ENCODE peak calls at places on chromosomes 5 and 9, in nine cellular contexts. Q is lower lobe of right lung, V is left ventricle myocardium inferior, G is right lobe of liver, Y is transverse colon, D is SK-N-SH, L is A549, S is PC-9, A is upper lobe of left lung. O is an unnamed sample. For H3K9me3, the result is how much of the 10 kb centered on the place peaks cover.

GRCh38 chr9:69433426-69433825 is 108.4 kb downstream of the ENTREP1 start:
- DNase-seq in Q (no peak), V (no peak), G (no peak), Y (no peak), D (no peak), L (no peak), S (peak), A (no peak), O (no peak)

GRCh38 chr5:92391-93220 is 638 bp downstream of the PLEKHG4B start:
- DNase-seq in Q (no peak), V (no peak), G (no peak), Y (no peak), D (peak), L (no peak), S (no peak), A (no peak), O (no peak)

GRCh38 chr9:90642570-90643539 is at the start of gene DIRAS2:
- DNase-seq in Q (peak), V (peak), G (peak), Y (peak), D (peak), L (peak), S (peak), A (peak), O (peak)

GRCh38 chr5:140926903-140927573 is 939 bp downstream of the PCDHAC1 start:
- DNase-seq in Q (peak), V (peak), G (peak), Y (no peak), D (no peak), L (peak), S (no peak), A (peak), O (no peak)

GRCh38 chr9:77063645-77064285 is 44.3 kb downstream of the FOXB2 start:
- DNase-seq in Q (no peak), V (no peak), G (no peak), Y (no peak), D (no peak), L (peak), S (no peak), A (no peak), O (no peak)

GRCh38 chr9:133199648-133200321 is 9.3 kb downstream of the OBP2B start:
- DNase-seq in Q (peak), V (peak), G (no peak), Y (peak), D (no peak), L (no peak), S (no peak), A (peak), O (peak)

GRCh38 chr5:73883646-73884045 is 257.6 kb downstream of the ARHGEF28 start:
- DNase-seq in Q (no peak), V (no peak), G (no peak), Y (no peak), D (no peak), L (no peak), S (no peak), A (no peak), O (no peak)

GRCh38 chr9:113842086-113842485 is 34.0 kb upstream of the ZNF618 start:
- DNase-seq in Q (no peak), V (no peak), G (no peak), Y (no peak), D (no peak), L (no peak), S (no peak), A (no peak), O (no peak)

GRCh38 chr9:37621299-37621934 is 29.0 kb upstream of the TOMM5 start:
- DNase-seq in Q (no peak), V (no peak), G (no peak), Y (no peak), D (no peak), L (no peak), S (no peak), A (no peak), O (no peak)

GRCh38 chr9:13118294-13118693 is 161.2 kb downstream of the MPDZ start:
- DNase-seq in Q (no peak), V (no peak), G (no peak), Y (no peak), D (no peak), L (no peak), S (no peak), A (no peak), O (no peak)

GRCh38 chr5:109921735-109922395 is 232.1 kb downstream of the MAN2A1 start:
- DNase-seq in Q (peak), V (peak), G (no peak), Y (no peak), D (no peak), L (no peak), S (no peak), A (peak), O (peak)

GRCh38 chr5:173689171-173689676 is 72.8 kb upstream of the BOD1 start:
- DNase-seq in Q (no peak), V (no peak), G (peak), Y (no peak), D (no peak), L (peak), S (no peak), A (peak), O (no peak)

GRCh38 chr5:116137544-116138378 is 52.9 kb downstream of the COMMD10 start:
- DNase-seq in Q (no peak), V (no peak), G (no peak), Y (no peak), D (peak), L (peak), S (peak), A (no peak), O (peak)

GRCh38 chr5:130605200-130605599 is 559.9 kb downstream of the HINT1 start:
- DNase-seq in Q (no peak), V (no peak), G (no peak), Y (no peak), D (no peak), L (peak), S (peak), A (no peak), O (no peak)

GRCh38 chr5:172455511-172456061 is 1.3 kb upstream of the SH3PXD2B start:
- DNase-seq in Q (no peak), V (no peak), G (no peak), Y (peak), D (no peak), L (no peak), S (no peak), A (peak), O (no peak)

GRCh38 chr9:97474373-97474925 is 27.0 kb upstream of the TMOD1 start:
- DNase-seq in Q (no peak), V (no peak), G (no peak), Y (no peak), D (no peak), L (no peak), S (no peak), A (no peak), O (no peak)

GRCh38 chr9:126375386-126375785 is 48.8 kb downstream of the MVB12B start:
- DNase-seq in Q (no peak), V (no peak), G (no peak), Y (peak), D (peak), L (no peak), S (no peak), A (peak), O (no peak)

DNA sequence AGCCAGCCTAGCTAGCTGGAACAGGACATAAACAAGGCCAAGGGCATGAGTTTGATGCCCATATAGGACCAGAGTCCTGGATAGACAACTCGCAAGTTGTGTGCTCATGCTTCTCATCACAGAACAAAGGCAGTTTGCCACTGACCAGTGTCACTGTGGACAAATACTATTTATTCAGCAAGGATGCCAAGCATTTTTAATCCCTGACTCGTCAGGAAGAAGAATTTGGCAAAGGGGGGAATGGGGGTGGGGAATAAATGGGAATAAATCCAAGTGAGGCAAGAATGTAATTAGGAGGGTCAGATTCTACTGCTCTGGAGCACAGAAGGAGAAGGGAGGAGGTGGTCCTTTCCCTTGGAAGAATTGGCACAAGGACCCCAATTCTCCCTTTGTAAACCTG is 46.8 kb upstream of the ANKRD55 start:
- DNase-seq in Q (no peak), V (no peak), G (no peak), Y (no peak), D (no peak), L (peak), S (peak), A (no peak), O (no peak)
- H3K9me3 ChIP-seq in Q (under half), V (under half), G (under half), Y (under half), D (under half), L (under half), S (under half), A (under half), O (under half)

DNA sequence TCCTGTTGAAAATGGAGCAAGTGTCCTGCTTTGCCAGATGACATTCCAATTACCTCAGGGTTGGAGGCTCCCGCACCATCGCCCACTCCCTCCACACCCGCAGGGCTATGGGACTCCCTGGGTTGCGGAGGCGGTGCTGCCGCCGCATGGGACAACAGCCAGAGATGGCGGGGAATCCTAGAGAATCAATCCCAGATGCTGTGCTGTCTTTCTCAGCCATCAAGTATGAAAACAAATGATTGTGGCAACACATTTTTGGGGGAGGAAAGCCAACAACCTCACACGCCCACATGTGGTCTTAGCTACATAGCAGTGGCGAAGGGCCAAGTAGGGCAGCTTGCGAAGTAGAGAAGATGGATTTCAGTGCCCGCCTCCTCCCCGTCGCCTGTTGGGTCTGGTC is 46.7 kb downstream of the IL31RA start:
- DNase-seq in Q (no peak), V (peak), G (no peak), Y (no peak), D (peak), L (no peak), S (no peak), A (no peak), O (no peak)
- H3K4me3 ChIP-seq in Q (no peak), V (no peak), G (no peak), Y (no peak), D (peak), L (no peak), S (no peak), A (no peak), O (no peak)

GRCh38 chr9:82012255-82012654 is 23.7 kb downstream of the SPATA31D1 start:
- DNase-seq in Q (no peak), V (no peak), G (no peak), Y (no peak), D (no peak), L (no peak), S (no peak), A (no peak), O (no peak)
- H3K9me3 ChIP-seq in Q (under half), V (under half), G (under half), Y (under half), D (under half), L (under half), S (under half), A (under half), O (under half)

GRCh38 chr9:131977074-131977838 is 102.4 kb downstream of the MED27 start:
- DNase-seq in Q (no peak), V (no peak), G (no peak), Y (no peak), D (no peak), L (no peak), S (no peak), A (no peak), O (no peak)

GRCh38 chr9:131981116-131981847 is 98.4 kb downstream of the MED27 start:
- DNase-seq in Q (no peak), V (no peak), G (no peak), Y (no peak), D (no peak), L (no peak), S (no peak), A (no peak), O (no peak)

GRCh38 chr9:131982683-131983239 is 96.9 kb downstream of the MED27 start:
- DNase-seq in Q (no peak), V (no peak), G (no peak), Y (no peak), D (no peak), L (no peak), S (no peak), A (no peak), O (no peak)

GRCh38 chr9:131982102-131982501 is 97.6 kb downstream of the MED27 start:
- DNase-seq in Q (no peak), V (no peak), G (no peak), Y (no peak), D (no peak), L (no peak), S (no peak), A (no peak), O (no peak)

GRCh38 chr9:131980267-131980916 is 99.3 kb downstream of the MED27 start:
- DNase-seq in Q (no peak), V (no peak), G (no peak), Y (no peak), D (peak), L (no peak), S (no peak), A (no peak), O (no peak)
- H3K4me3 ChIP-seq in Q (no peak), V (no peak), G (no peak), Y (no peak), D (no peak), L (no peak), S (no peak), A (no peak), O (no peak)

GRCh38 chr9:40927851-40928802 is 200.4 kb downstream of the FOXD4L6 start:
- DNase-seq in Q (no peak), V (no peak), G (no peak), Y (no peak), D (no peak), L (no peak), S (no peak), A (no peak), O (no peak)
- H3K9me3 ChIP-seq in Q (half or more), V (half or more), G (under half), Y (half or more), D (under half), L (half or more), S (under half), A (half or more), O (under half)

GRCh38 chr5:80182802-80183645 is 72.8 kb downstream of the SERINC5 start:
- DNase-seq in Q (no peak), V (no peak), G (no peak), Y (peak), D (no peak), L (peak), S (peak), A (no peak), O (peak)

GRCh38 chr5:80184235-80185023 is 71.4 kb downstream of the SERINC5 start:
- DNase-seq in Q (peak), V (no peak), G (peak), Y (peak), D (no peak), L (peak), S (peak), A (peak), O (no peak)

GRCh38 chr5:80177236-80177635 is 78.6 kb downstream of the SERINC5 start:
- DNase-seq in Q (no peak), V (no peak), G (no peak), Y (no peak), D (no peak), L (no peak), S (no peak), A (no peak), O (no peak)

GRCh38 chr5:80185095-80185494 is 70.8 kb downstream of the SERINC5 start:
- DNase-seq in Q (no peak), V (no peak), G (no peak), Y (no peak), D (no peak), L (no peak), S (no peak), A (no peak), O (no peak)

GRCh38 chr5:80181618-80182211 is 74.1 kb downstream of the SERINC5 start:
- DNase-seq in Q (peak), V (no peak), G (peak), Y (peak), D (no peak), L (peak), S (peak), A (peak), O (peak)
- H3K4me3 ChIP-seq in Q (no peak), V (no peak), G (no peak), Y (no peak), D (no peak), L (no peak), S (peak), A (no peak), O (peak)

GRCh38 chr9:129517006-129517405 is 103.9 kb downstream of the C9orf50 start:
- DNase-seq in Q (no peak), V (no peak), G (no peak), Y (no peak), D (no peak), L (no peak), S (no peak), A (no peak), O (no peak)

GRCh38 chr9:129514497-129514867 is 106.4 kb downstream of the C9orf50 start:
- DNase-seq in Q (no peak), V (no peak), G (no peak), Y (no peak), D (no peak), L (no peak), S (no peak), A (no peak), O (no peak)

GRCh38 chr9:129513282-129513681 is 107.6 kb downstream of the C9orf50 start:
- DNase-seq in Q (no peak), V (no peak), G (no peak), Y (no peak), D (no peak), L (peak), S (no peak), A (no peak), O (no peak)

GRCh38 chr9:129513856-129514496 is 106.9 kb downstream of the C9orf50 start:
- DNase-seq in Q (no peak), V (no peak), G (no peak), Y (no peak), D (no peak), L (no peak), S (no peak), A (no peak), O (no peak)

GRCh38 chr9:129514891-129515290 is 106.0 kb downstream of the C9orf50 start:
- DNase-seq in Q (no peak), V (no peak), G (no peak), Y (no peak), D (no peak), L (no peak), S (no peak), A (no peak), O (no peak)
- H3K9me3 ChIP-seq in Q (under half), V (under half), G (under half), Y (under half), D (under half), L (half or more), S (under half), A (under half), O (under half)

GRCh38 chr9:87063246-87063645 is 115.9 kb upstream of the GAS1 start:
- DNase-seq in Q (no peak), V (no peak), G (no peak), Y (no peak), D (no peak), L (no peak), S (no peak), A (no peak), O (no peak)
- H3K4me3 ChIP-seq in Q (no peak), V (no peak), G (no peak), Y (no peak), D (no peak), L (no peak), S (no peak), A (no peak), O (no peak)

GRCh38 chr5:89946514-89946913 is 463.0 kb downstream of the CETN3 start:
- DNase-seq in Q (no peak), V (no peak), G (no peak), Y (no peak), D (no peak), L (no peak), S (no peak), A (no peak), O (no peak)

GRCh38 chr5:89936576-89936975 is 473.0 kb downstream of the CETN3 start:
- DNase-seq in Q (no peak), V (no peak), G (no peak), Y (no peak), D (no peak), L (no peak), S (no peak), A (no peak), O (no peak)

GRCh38 chr5:89942171-89942570 is 467.4 kb downstream of the CETN3 start:
- DNase-seq in Q (no peak), V (no peak), G (no peak), Y (no peak), D (no peak), L (no peak), S (no peak), A (no peak), O (no peak)
- H3K9me3 ChIP-seq in Q (under half), V (under half), G (under half), Y (under half), D (under half), L (under half), S (under half), A (under half), O (under half)

GRCh38 chr9:112787942-112788341 is 37.4 kb downstream of the SNX30 start:
- DNase-seq in Q (no peak), V (no peak), G (no peak), Y (no peak), D (no peak), L (no peak), S (no peak), A (peak), O (no peak)

GRCh38 chr9:112793213-112793810 is 42.8 kb downstream of the SNX30 start:
- DNase-seq in Q (peak), V (peak), G (peak), Y (peak), D (peak), L (peak), S (no peak), A (peak), O (peak)

GRCh38 chr9:112789493-112789892 is 38.9 kb downstream of the SNX30 start:
- DNase-seq in Q (no peak), V (no peak), G (no peak), Y (no peak), D (no peak), L (no peak), S (no peak), A (no peak), O (no peak)

GRCh38 chr9:112792670-112793069 is 42.1 kb downstream of the SNX30 start:
- DNase-seq in Q (no peak), V (no peak), G (no peak), Y (no peak), D (no peak), L (no peak), S (no peak), A (no peak), O (no peak)

DNA sequence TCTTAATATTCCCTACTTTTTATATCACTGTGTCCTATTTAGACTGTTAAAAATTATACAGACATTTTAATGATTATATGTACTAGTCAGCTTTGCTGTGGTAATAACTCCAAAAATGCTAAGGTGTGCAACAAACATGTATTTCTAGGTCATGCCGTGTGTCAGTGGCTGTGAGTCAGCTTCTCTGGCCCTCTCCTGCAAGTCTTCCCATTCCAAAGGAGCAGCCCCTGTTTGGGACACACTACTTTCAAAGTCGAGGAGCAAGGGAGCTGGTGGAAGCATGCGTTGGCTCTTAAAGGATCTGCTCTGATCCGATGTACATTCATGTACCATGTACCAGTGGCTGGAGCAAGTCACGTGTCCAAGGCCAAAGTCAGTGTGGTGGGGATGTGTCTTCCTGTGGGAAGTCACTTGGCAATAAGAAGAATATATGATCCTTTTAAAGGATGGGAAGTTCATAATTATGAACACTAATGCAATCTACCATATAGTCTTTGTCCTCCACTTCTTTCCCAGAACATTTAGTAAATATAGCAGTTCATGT is 39.7 kb downstream of the SNX30 start:
- DNase-seq in Q (no peak), V (no peak), G (no peak), Y (no peak), D (no peak), L (no peak), S (no peak), A (no peak), O (no peak)
- H3K4me3 ChIP-seq in Q (no peak), V (no peak), G (no peak), Y (no peak), D (no peak), L (no peak), S (no peak), A (no peak), O (no peak)